ENCODE peak calls at places on chromosomes 7 and 10, in eight cellular contexts. One of them, this sample, is unnamed.

GRCh38 chr10:132245056-132245455 is 58.3 kb downstream of the DPYSL4 start:
- DNase-seq in left ventricle myocardium inferior: no peak
- DNase-seq in fibroblast of the aortic adventitia: no peak
- DNase-seq in NCI-H1105: no peak
- DNase-seq in fibroblast of pulmonary artery: no peak
- DNase-seq in NCI-H1436: no peak
- DNase-seq in activated CD8-positive, alpha-beta memory T cell treated with anti-CD3 and anti-CD28 coated beads, Interleukin-2, amount 50 U/mL, for 48 hours: no peak
- DNase-seq in NCI-H510A treated with DMSO at 0.1 percent for 48 hours: no peak
- DNase-seq in this sample: no peak

GRCh38 chr7:23472974-23473847 is 2.9 kb upstream of the IGF2BP3 start:
- DNase-seq in NCI-H1105: no peak
- DNase-seq in left ventricle myocardium inferior: no peak
- DNase-seq in fibroblast of the aortic adventitia: no peak
- DNase-seq in NCI-H1436: no peak
- DNase-seq in NCI-H510A treated with DMSO at 0.1 percent for 48 hours: peak
- DNase-seq in fibroblast of pulmonary artery: no peak
- DNase-seq in activated CD8-positive, alpha-beta memory T cell treated with anti-CD3 and anti-CD28 coated beads, Interleukin-2, amount 50 U/mL, for 48 hours: no peak
- DNase-seq in this sample: no peak

GRCh38 chr10:31693499-31693898 is 235.1 kb downstream of the ARHGAP12 start:
- DNase-seq in fibroblast of the aortic adventitia: no peak
- DNase-seq in fibroblast of pulmonary artery: no peak
- DNase-seq in activated CD8-positive, alpha-beta memory T cell treated with anti-CD3 and anti-CD28 coated beads, Interleukin-2, amount 50 U/mL, for 48 hours: no peak
- DNase-seq in left ventricle myocardium inferior: no peak
- DNase-seq in NCI-H510A treated with DMSO at 0.1 percent for 48 hours: no peak
- DNase-seq in NCI-H1436: no peak
- DNase-seq in NCI-H1105: no peak
- DNase-seq in this sample: no peak

GRCh38 chr10:116364808-116365207 is 40.6 kb downstream of the CCDC172 start:
- DNase-seq in NCI-H510A treated with DMSO at 0.1 percent for 48 hours: no peak
- DNase-seq in fibroblast of pulmonary artery: no peak
- DNase-seq in fibroblast of the aortic adventitia: no peak
- DNase-seq in activated CD8-positive, alpha-beta memory T cell treated with anti-CD3 and anti-CD28 coated beads, Interleukin-2, amount 50 U/mL, for 48 hours: no peak
- DNase-seq in NCI-H1436: no peak
- DNase-seq in left ventricle myocardium inferior: no peak
- DNase-seq in NCI-H1105: peak
- DNase-seq in this sample: no peak

GRCh38 chr7:136870799-136871487 is 2.5 kb downstream of the CHRM2 start:
- DNase-seq in fibroblast of the aortic adventitia: no peak
- DNase-seq in left ventricle myocardium inferior: peak
- DNase-seq in fibroblast of pulmonary artery: no peak
- DNase-seq in activated CD8-positive, alpha-beta memory T cell treated with anti-CD3 and anti-CD28 coated beads, Interleukin-2, amount 50 U/mL, for 48 hours: no peak
- DNase-seq in NCI-H1436: no peak
- DNase-seq in NCI-H510A treated with DMSO at 0.1 percent for 48 hours: no peak
- DNase-seq in NCI-H1105: no peak
- DNase-seq in this sample: no peak

GRCh38 chr10:69730251-69731156 is 71.2 kb upstream of the COL13A1 start:
- DNase-seq in NCI-H510A treated with DMSO at 0.1 percent for 48 hours: no peak
- DNase-seq in NCI-H1105: no peak
- DNase-seq in fibroblast of pulmonary artery: peak
- DNase-seq in left ventricle myocardium inferior: peak
- DNase-seq in NCI-H1436: no peak
- DNase-seq in fibroblast of the aortic adventitia: peak
- DNase-seq in activated CD8-positive, alpha-beta memory T cell treated with anti-CD3 and anti-CD28 coated beads, Interleukin-2, amount 50 U/mL, for 48 hours: no peak
- DNase-seq in this sample: no peak

GRCh38 chr7:26419198-26419597 is 127.5 kb downstream of the SNX10 start:
- DNase-seq in NCI-H510A treated with DMSO at 0.1 percent for 48 hours: peak
- DNase-seq in NCI-H1436: no peak
- DNase-seq in fibroblast of pulmonary artery: no peak
- DNase-seq in activated CD8-positive, alpha-beta memory T cell treated with anti-CD3 and anti-CD28 coated beads, Interleukin-2, amount 50 U/mL, for 48 hours: no peak
- DNase-seq in fibroblast of the aortic adventitia: no peak
- DNase-seq in NCI-H1105: no peak
- DNase-seq in left ventricle myocardium inferior: no peak
- DNase-seq in this sample: no peak

GRCh38 chr7:147571436-147572180 is 1019.0 kb upstream of the C7orf33 start:
- DNase-seq in fibroblast of the aortic adventitia: no peak
- DNase-seq in NCI-H1105: no peak
- DNase-seq in NCI-H510A treated with DMSO at 0.1 percent for 48 hours: no peak
- DNase-seq in NCI-H1436: no peak
- DNase-seq in left ventricle myocardium inferior: no peak
- DNase-seq in activated CD8-positive, alpha-beta memory T cell treated with anti-CD3 and anti-CD28 coated beads, Interleukin-2, amount 50 U/mL, for 48 hours: no peak
- DNase-seq in fibroblast of pulmonary artery: no peak
- DNase-seq in this sample: no peak

GRCh38 chr10:132702601-132703304 is 83.2 kb downstream of the NKX6-2 start:
- DNase-seq in NCI-H1436: no peak
- DNase-seq in fibroblast of pulmonary artery: no peak
- DNase-seq in left ventricle myocardium inferior: peak
- DNase-seq in NCI-H510A treated with DMSO at 0.1 percent for 48 hours: no peak
- DNase-seq in fibroblast of the aortic adventitia: no peak
- DNase-seq in NCI-H1105: no peak
- DNase-seq in activated CD8-positive, alpha-beta memory T cell treated with anti-CD3 and anti-CD28 coated beads, Interleukin-2, amount 50 U/mL, for 48 hours: no peak
- DNase-seq in this sample: no peak

GRCh38 chr10:57222129-57222528 is 861.1 kb upstream of the ZWINT start:
- DNase-seq in NCI-H1436: no peak
- DNase-seq in NCI-H510A treated with DMSO at 0.1 percent for 48 hours: no peak
- DNase-seq in activated CD8-positive, alpha-beta memory T cell treated with anti-CD3 and anti-CD28 coated beads, Interleukin-2, amount 50 U/mL, for 48 hours: no peak
- DNase-seq in fibroblast of the aortic adventitia: no peak
- DNase-seq in NCI-H1105: no peak
- DNase-seq in fibroblast of pulmonary artery: no peak
- DNase-seq in left ventricle myocardium inferior: no peak
- DNase-seq in this sample: no peak

GRCh38 chr10:130515670-130516069 is 379.5 kb downstream of the GLRX3 start:
- DNase-seq in NCI-H1436: no peak
- DNase-seq in fibroblast of pulmonary artery: no peak
- DNase-seq in left ventricle myocardium inferior: no peak
- DNase-seq in activated CD8-positive, alpha-beta memory T cell treated with anti-CD3 and anti-CD28 coated beads, Interleukin-2, amount 50 U/mL, for 48 hours: no peak
- DNase-seq in NCI-H1105: no peak
- DNase-seq in fibroblast of the aortic adventitia: no peak
- DNase-seq in NCI-H510A treated with DMSO at 0.1 percent for 48 hours: no peak
- DNase-seq in this sample: no peak

GRCh38 chr10:3775671-3776551 is 9.1 kb downstream of the KLF6 start:
- DNase-seq in fibroblast of the aortic adventitia: peak
- DNase-seq in fibroblast of pulmonary artery: peak
- DNase-seq in activated CD8-positive, alpha-beta memory T cell treated with anti-CD3 and anti-CD28 coated beads, Interleukin-2, amount 50 U/mL, for 48 hours: peak
- DNase-seq in NCI-H1436: no peak
- DNase-seq in NCI-H1105: no peak
- DNase-seq in NCI-H510A treated with DMSO at 0.1 percent for 48 hours: no peak
- DNase-seq in left ventricle myocardium inferior: no peak
- DNase-seq in this sample: peak

GRCh38 chr10:63365976-63366765 is 99.6 kb downstream of the JMJD1C start:
- DNase-seq in left ventricle myocardium inferior: no peak
- DNase-seq in NCI-H510A treated with DMSO at 0.1 percent for 48 hours: no peak
- DNase-seq in activated CD8-positive, alpha-beta memory T cell treated with anti-CD3 and anti-CD28 coated beads, Interleukin-2, amount 50 U/mL, for 48 hours: no peak
- DNase-seq in NCI-H1105: no peak
- DNase-seq in NCI-H1436: no peak
- DNase-seq in fibroblast of the aortic adventitia: no peak
- DNase-seq in fibroblast of pulmonary artery: no peak
- DNase-seq in this sample: no peak

GRCh38 chr7:30027915-30028748 is at the start of gene PLEKHA8:
- DNase-seq in fibroblast of pulmonary artery: peak
- DNase-seq in left ventricle myocardium inferior: peak
- DNase-seq in NCI-H1105: peak
- DNase-seq in NCI-H510A treated with DMSO at 0.1 percent for 48 hours: peak
- DNase-seq in fibroblast of the aortic adventitia: peak
- DNase-seq in activated CD8-positive, alpha-beta memory T cell treated with anti-CD3 and anti-CD28 coated beads, Interleukin-2, amount 50 U/mL, for 48 hours: peak
- DNase-seq in NCI-H1436: peak
- DNase-seq in this sample: peak